ENCODE peak calls at places on chromosome 22, in five cellular contexts. W is H7, I is right atrium auricular region, P is iPS DF 6.9, H is GM23248. N is an unnamed sample.
A peak's percentile ranks its signal among the peaks of the same experiment; 100 is the strongest.

GRCh38 chr22:42353883-42354727 is 78.1 kb downstream of the NFAM1 start:
- DNase-seq in I (no peak), W (peak; percentile 85), H (peak; percentile 68), P (no peak), N (no peak)

GRCh38 chr22:35399114-35399677 is 744 bp upstream of the MCM5 start:
- DNase-seq in P (no peak), I (no peak), H (peak; percentile 31), W (peak; percentile 71), N (no peak)

GRCh38 chr22:45475063-45475747 is 27.5 kb upstream of the FBLN1 start:
- DNase-seq in H (no peak), I (no peak), P (no peak), W (no peak), N (no peak)

GRCh38 chr22:41780714-41781507 is 19.6 kb upstream of the CCDC134 start:
- DNase-seq in I (peak; percentile 69), W (no peak), P (no peak), H (peak; percentile 64), N (no peak)

GRCh38 chr22:33573479-33573878 is 346.8 kb downstream of the LARGE1 start:
- DNase-seq in W (no peak), H (no peak), I (no peak), P (no peak), N (no peak)

GRCh38 chr22:36682835-36683234 is 20.7 kb downstream of the CACNG2 start:
- DNase-seq in W (no peak), I (no peak), P (no peak), H (no peak), N (no peak)

GRCh38 chr22:25172153-25172552 is 27.5 kb upstream of the CRYBB3 start:
- DNase-seq in W (peak; percentile 66), P (no peak), I (no peak), H (no peak), N (no peak)

GRCh38 chr22:37259540-37260029 is 15.5 kb upstream of the RAC2 start:
- DNase-seq in W (peak; percentile 67), H (peak; percentile 77), I (no peak), P (no peak), N (no peak)

GRCh38 chr22:37303821-37304274 is 21.5 kb downstream of the CYTH4 start:
- DNase-seq in I (peak; percentile 64), W (no peak), H (peak; percentile 96), P (no peak), N (no peak)

GRCh38 chr22:36383110-36383581 is 4.6 kb downstream of the MYH9 start:
- DNase-seq in W (no peak), P (no peak), H (peak; percentile 79), I (no peak), N (no peak)

GRCh38 chr22:32951807-32952153 is 106.4 kb downstream of the SYN3 start:
- DNase-seq in H (no peak), W (no peak), P (no peak), I (no peak), N (no peak)

GRCh38 chr22:40332319-40332781 is 13.9 kb upstream of the ADSL start:
- DNase-seq in W (peak; percentile 40), P (no peak), H (no peak), I (no peak), N (no peak)

GRCh38 chr22:43136255-43136654 is 6.9 kb downstream of the MCAT start:
- DNase-seq in I (no peak), H (peak; percentile 47), P (no peak), W (peak; percentile 88), N (no peak)

GRCh38 chr22:27796118-27796517 is 5.4 kb downstream of the MN1 start:
- DNase-seq in P (no peak), I (no peak), H (peak; percentile 56), W (no peak), N (peak; percentile 72)

GRCh38 chr22:27795053-27795452 is 6.5 kb downstream of the MN1 start:
- DNase-seq in P (no peak), H (peak; percentile 35), I (no peak), W (no peak), N (peak; percentile 70)

GRCh38 chr22:27797793-27798525 is 3.6 kb downstream of the MN1 start:
- DNase-seq in P (no peak), W (peak; percentile 82), H (no peak), I (no peak), N (peak; percentile 73)

GRCh38 chr22:27798526-27799333 is 2.8 kb downstream of the MN1 start:
- DNase-seq in W (peak; percentile 79), H (no peak), I (no peak), P (no peak), N (no peak)

DNA sequence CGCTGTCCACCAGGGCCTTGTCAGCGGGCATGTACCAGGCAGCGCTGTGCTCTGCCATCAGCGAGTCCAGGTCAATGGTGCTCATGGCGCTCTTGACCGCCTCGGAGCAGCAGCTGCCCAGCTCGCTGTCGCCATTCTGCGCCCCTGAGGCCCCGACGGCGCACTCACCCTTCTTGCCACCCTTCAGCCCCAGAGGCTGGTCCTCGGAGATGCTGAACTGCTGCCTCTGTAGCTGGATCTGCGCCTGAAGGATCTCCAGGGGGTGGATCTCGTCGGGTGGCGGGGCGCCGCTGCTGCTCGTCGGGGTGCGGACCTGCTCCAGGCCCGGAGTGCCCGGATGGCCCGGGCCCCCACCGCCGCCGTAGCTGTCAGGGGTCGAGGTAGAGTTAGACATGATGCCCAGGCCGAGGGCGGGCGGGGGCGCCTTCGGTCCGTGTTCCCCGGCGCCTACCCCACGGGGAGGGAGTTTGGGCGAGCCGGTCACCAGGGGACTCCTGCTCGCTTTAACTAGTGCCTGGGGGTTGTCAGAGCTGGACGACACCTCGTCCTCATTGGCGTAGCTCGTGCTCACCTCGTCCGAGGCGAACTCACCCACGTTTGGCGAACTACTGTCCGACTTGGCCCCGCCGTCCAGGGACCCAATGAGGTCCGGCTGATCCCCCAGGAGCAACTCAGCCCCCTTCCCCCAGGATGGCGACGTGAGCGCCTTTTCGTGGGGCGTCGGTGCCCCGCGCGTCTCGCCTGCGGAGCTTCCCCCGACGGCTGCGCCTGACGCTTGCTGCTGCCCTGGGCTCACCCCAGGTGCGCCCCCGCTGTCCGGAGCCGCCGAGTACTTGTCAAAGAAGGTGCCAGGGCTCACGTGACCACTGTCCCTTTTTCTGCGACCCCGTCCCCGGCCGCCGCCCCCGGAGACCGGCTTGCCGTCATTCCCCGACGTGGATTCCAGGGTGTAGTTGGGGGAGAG is 4.4 kb downstream of the MN1 start:
- DNase-seq in I (no peak), W (peak; percentile 66), P (no peak), H (no peak), N (peak; percentile 77)
- H3K4me3 ChIP-seq in I (peak overlapping the region; percentile 83), W (no peak overlapping the region), P (peak overlapping the region; percentile 3), H (peak overlapping the region; percentile 63), N (peak overlapping the region; percentile 98)

GRCh38 chr22:38455063-38455529 is at the start of gene KCNJ4:
- DNase-seq in H (no peak), P (no peak), W (peak; percentile 85), I (no peak), N (no peak)
- H3K4me3 ChIP-seq in H (peak within 1 kb of the TSS; percentile 42), P (peak within 1 kb of the TSS; percentile 43), W (peak within 1 kb of the TSS; percentile 48), I (peak within 1 kb of the TSS; percentile 62), N (peak within 1 kb of the TSS; percentile 78)

GRCh38 chr22:47115921-47116320 is 353.5 kb downstream of the TBC1D22A start:
- DNase-seq in H (no peak), P (no peak), I (no peak), W (no peak), N (no peak)

GRCh38 chr22:47115518-47115890 is 353.1 kb downstream of the TBC1D22A start:
- DNase-seq in W (no peak), P (no peak), H (no peak), I (no peak), N (no peak)

GRCh38 chr22:47116426-47117341 is 354.2 kb downstream of the TBC1D22A start:
- DNase-seq in P (no peak), W (no peak), I (no peak), H (no peak), N (no peak)

GRCh38 chr22:47113880-47114415 is 351.5 kb downstream of the TBC1D22A start:
- DNase-seq in P (no peak), I (no peak), W (no peak), H (no peak), N (no peak)

DNA sequence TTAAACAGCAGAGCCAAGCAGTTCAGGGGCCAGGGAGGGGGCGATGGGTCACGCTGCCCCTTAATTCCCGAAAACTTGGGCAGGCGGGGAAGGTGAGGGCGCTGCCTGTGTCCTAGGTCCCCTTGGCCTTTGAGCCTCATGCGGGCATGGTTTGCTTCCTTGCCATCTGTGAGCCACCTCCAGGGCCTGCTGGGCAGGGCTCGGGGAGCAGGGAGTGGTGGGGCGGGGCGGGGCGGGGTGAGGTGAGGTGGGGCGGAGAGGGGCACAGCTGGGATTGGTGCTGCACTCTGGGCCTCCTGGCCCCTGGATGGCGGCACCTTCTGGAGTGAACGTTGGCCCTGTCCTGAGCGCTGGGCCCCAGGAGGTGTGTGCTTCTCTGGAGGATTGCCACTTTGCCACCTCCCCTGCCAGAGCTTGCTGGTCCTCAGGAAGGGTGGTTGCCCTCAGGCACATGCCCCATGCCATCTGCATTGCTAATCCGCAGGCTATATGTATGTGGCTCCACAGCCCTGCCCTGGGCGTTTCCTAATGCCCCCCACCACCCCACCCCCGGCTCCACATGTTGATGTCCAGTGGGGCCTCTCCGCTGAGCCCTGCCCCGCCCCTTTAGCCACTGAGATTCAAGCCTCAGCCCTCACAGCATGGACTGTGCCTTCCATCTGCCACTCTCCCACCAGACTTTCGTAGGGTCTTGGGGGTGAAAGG is 352.5 kb downstream of the TBC1D22A start:
- DNase-seq in W (no peak), H (no peak), P (no peak), I (no peak), N (no peak)
- H3K4me3 ChIP-seq in W (no peak overlapping the region), H (no peak overlapping the region), P (no peak overlapping the region), I (no peak overlapping the region), N (no peak overlapping the region)

GRCh38 chr22:30325724-30326703 is 727 bp downstream of the TBC1D10A start:
- DNase-seq in I (no peak), H (peak; percentile 56), W (peak; percentile 89), P (no peak), N (peak; percentile 78)

GRCh38 chr22:30325065-30325720 is 1.5 kb downstream of the TBC1D10A start:
- DNase-seq in P (no peak), I (peak; percentile 84), W (no peak), H (peak; percentile 94), N (no peak)

GRCh38 chr22:30328466-30329049 is 1.8 kb upstream of the TBC1D10A start:
- DNase-seq in P (no peak), W (peak; percentile 57), I (no peak), H (no peak), N (peak; percentile 70)

GRCh38 chr22:30326704-30327362 is at the start of gene TBC1D10A:
- DNase-seq in P (peak; percentile 87), H (peak; percentile 97), W (peak; percentile 100), I (peak; percentile 83), N (peak; percentile 91)

GRCh38 chr22:30327864-30328345 is 1.2 kb upstream of the TBC1D10A start:
- DNase-seq in W (peak; percentile 83), H (peak; percentile 25), I (no peak), P (no peak), N (no peak)
- H3K4me3 ChIP-seq in W (no peak overlapping the region), H (no peak overlapping the region), I (no peak overlapping the region), P (no peak overlapping the region), N (no peak overlapping the region)